ENCODE peak calls at places on chromosomes 16 and 17, in eight cellular contexts. One of them, this sample, is unnamed.

GRCh38 chr17:28530926-28531325 is 21.5 kb downstream of the UNC119 start:
- DNase-seq in fibroblast of the aortic adventitia: no peak
- DNase-seq in CD4-positive, CD25-positive, alpha-beta regulatory T cell: no peak
- DNase-seq in Panc1: no peak
- DNase-seq in prostate gland: no peak
- DNase-seq in body of pancreas: no peak
- DNase-seq in ovary: no peak
- DNase-seq in psoas muscle: no peak
- DNase-seq in this sample: no peak

GRCh38 chr17:15657868-15658775 is 26.0 kb downstream of the TRIM16 start:
- DNase-seq in prostate gland: no peak
- DNase-seq in psoas muscle: no peak
- DNase-seq in Panc1: no peak
- DNase-seq in CD4-positive, CD25-positive, alpha-beta regulatory T cell: no peak
- DNase-seq in fibroblast of the aortic adventitia: no peak
- DNase-seq in ovary: no peak
- DNase-seq in body of pancreas: no peak
- DNase-seq in this sample: no peak

GRCh38 chr16:19132898-19133297 is 19.1 kb downstream of the ITPRIPL2 start:
- DNase-seq in fibroblast of the aortic adventitia: no peak
- DNase-seq in psoas muscle: no peak
- DNase-seq in ovary: no peak
- DNase-seq in prostate gland: no peak
- DNase-seq in Panc1: no peak
- DNase-seq in CD4-positive, CD25-positive, alpha-beta regulatory T cell: no peak
- DNase-seq in body of pancreas: no peak
- DNase-seq in this sample: no peak

GRCh38 chr16:85046957-85047866 is 19.6 kb downstream of the KIAA0513 start:
- DNase-seq in CD4-positive, CD25-positive, alpha-beta regulatory T cell: no peak
- DNase-seq in prostate gland: peak
- DNase-seq in fibroblast of the aortic adventitia: no peak
- DNase-seq in Panc1: no peak
- DNase-seq in psoas muscle: no peak
- DNase-seq in ovary: no peak
- DNase-seq in body of pancreas: peak
- DNase-seq in this sample: no peak

GRCh38 chr17:45334231-45334630 is 17.4 kb upstream of the MAP3K14 start:
- DNase-seq in ovary: peak
- DNase-seq in Panc1: no peak
- DNase-seq in body of pancreas: no peak
- DNase-seq in fibroblast of the aortic adventitia: no peak
- DNase-seq in CD4-positive, CD25-positive, alpha-beta regulatory T cell: no peak
- DNase-seq in prostate gland: no peak
- DNase-seq in psoas muscle: no peak
- DNase-seq in this sample: no peak

GRCh38 chr17:78358538-78359215 is 1.2 kb downstream of the SOCS3 start:
- DNase-seq in psoas muscle: no peak
- DNase-seq in prostate gland: no peak
- DNase-seq in body of pancreas: peak
- DNase-seq in Panc1: no peak
- DNase-seq in fibroblast of the aortic adventitia: peak
- DNase-seq in ovary: no peak
- DNase-seq in CD4-positive, CD25-positive, alpha-beta regulatory T cell: no peak
- DNase-seq in this sample: no peak

GRCh38 chr17:4800462-4801185 is 1.5 kb downstream of the C17orf114 start:
- DNase-seq in prostate gland: no peak
- DNase-seq in fibroblast of the aortic adventitia: no peak
- DNase-seq in psoas muscle: no peak
- DNase-seq in body of pancreas: no peak
- DNase-seq in ovary: no peak
- DNase-seq in CD4-positive, CD25-positive, alpha-beta regulatory T cell: no peak
- DNase-seq in Panc1: no peak
- DNase-seq in this sample: no peak

GRCh38 chr16:27326738-27327585 is 13.2 kb downstream of the IL4R start:
- DNase-seq in ovary: peak
- DNase-seq in prostate gland: peak
- DNase-seq in body of pancreas: peak
- DNase-seq in CD4-positive, CD25-positive, alpha-beta regulatory T cell: no peak
- DNase-seq in psoas muscle: peak
- DNase-seq in fibroblast of the aortic adventitia: peak
- DNase-seq in Panc1: no peak
- DNase-seq in this sample: peak

GRCh38 chr17:54662978-54663876 is 237.4 kb upstream of the TOM1L1 start:
- DNase-seq in ovary: no peak
- DNase-seq in Panc1: no peak
- DNase-seq in CD4-positive, CD25-positive, alpha-beta regulatory T cell: no peak
- DNase-seq in fibroblast of the aortic adventitia: no peak
- DNase-seq in psoas muscle: no peak
- DNase-seq in body of pancreas: no peak
- DNase-seq in prostate gland: no peak
- DNase-seq in this sample: no peak

GRCh38 chr16:55832425-55832787 is 490 bp downstream of the CES1 start:
- DNase-seq in Panc1: no peak
- DNase-seq in body of pancreas: no peak
- DNase-seq in prostate gland: no peak
- DNase-seq in psoas muscle: no peak
- DNase-seq in CD4-positive, CD25-positive, alpha-beta regulatory T cell: no peak
- DNase-seq in ovary: no peak
- DNase-seq in fibroblast of the aortic adventitia: no peak
- DNase-seq in this sample: no peak

GRCh38 chr17:57956311-57957119 is 1.3 kb upstream of the CUEDC1 start:
- DNase-seq in fibroblast of the aortic adventitia: no peak
- DNase-seq in ovary: no peak
- DNase-seq in psoas muscle: no peak
- DNase-seq in Panc1: no peak
- DNase-seq in CD4-positive, CD25-positive, alpha-beta regulatory T cell: no peak
- DNase-seq in prostate gland: no peak
- DNase-seq in body of pancreas: peak
- DNase-seq in this sample: no peak

GRCh38 chr17:28394717-28395116 is 11.3 kb downstream of the SLC46A1 start:
- DNase-seq in prostate gland: no peak
- DNase-seq in fibroblast of the aortic adventitia: peak
- DNase-seq in CD4-positive, CD25-positive, alpha-beta regulatory T cell: no peak
- DNase-seq in body of pancreas: no peak
- DNase-seq in Panc1: no peak
- DNase-seq in ovary: no peak
- DNase-seq in psoas muscle: no peak
- DNase-seq in this sample: peak

GRCh38 chr16:65817066-65817465 is 549.4 kb upstream of the CDH5 start:
- DNase-seq in prostate gland: no peak
- DNase-seq in ovary: no peak
- DNase-seq in CD4-positive, CD25-positive, alpha-beta regulatory T cell: no peak
- DNase-seq in body of pancreas: no peak
- DNase-seq in psoas muscle: no peak
- DNase-seq in Panc1: no peak
- DNase-seq in fibroblast of the aortic adventitia: no peak
- DNase-seq in this sample: no peak

GRCh38 chr16:4840984-4841383 is 6.1 kb downstream of the GLYR1 start:
- DNase-seq in fibroblast of the aortic adventitia: no peak
- DNase-seq in Panc1: no peak
- DNase-seq in prostate gland: no peak
- DNase-seq in body of pancreas: no peak
- DNase-seq in CD4-positive, CD25-positive, alpha-beta regulatory T cell: no peak
- DNase-seq in psoas muscle: no peak
- DNase-seq in ovary: no peak
- DNase-seq in this sample: no peak

GRCh38 chr16:11613381-11614303 is 26.9 kb upstream of the LITAF start:
- DNase-seq in body of pancreas: no peak
- DNase-seq in psoas muscle: no peak
- DNase-seq in ovary: no peak
- DNase-seq in Panc1: no peak
- DNase-seq in CD4-positive, CD25-positive, alpha-beta regulatory T cell: no peak
- DNase-seq in fibroblast of the aortic adventitia: no peak
- DNase-seq in prostate gland: no peak
- DNase-seq in this sample: no peak

GRCh38 chr17:21096874-21097273 is 29.9 kb upstream of the DHRS7B start:
- DNase-seq in Panc1: no peak
- DNase-seq in body of pancreas: no peak
- DNase-seq in CD4-positive, CD25-positive, alpha-beta regulatory T cell: no peak
- DNase-seq in psoas muscle: no peak
- DNase-seq in fibroblast of the aortic adventitia: no peak
- DNase-seq in prostate gland: no peak
- DNase-seq in ovary: no peak
- DNase-seq in this sample: no peak

GRCh38 chr16:75319513-75320401 is 68.3 kb upstream of the BCAR1 start:
- DNase-seq in CD4-positive, CD25-positive, alpha-beta regulatory T cell: no peak
- DNase-seq in Panc1: no peak
- DNase-seq in psoas muscle: no peak
- DNase-seq in fibroblast of the aortic adventitia: peak
- DNase-seq in body of pancreas: no peak
- DNase-seq in ovary: no peak
- DNase-seq in prostate gland: no peak
- DNase-seq in this sample: peak

GRCh38 chr17:11627301-11627700 is 29.0 kb downstream of the DNAH9 start:
- DNase-seq in Panc1: no peak
- DNase-seq in prostate gland: no peak
- DNase-seq in psoas muscle: no peak
- DNase-seq in fibroblast of the aortic adventitia: no peak
- DNase-seq in body of pancreas: no peak
- DNase-seq in ovary: no peak
- DNase-seq in CD4-positive, CD25-positive, alpha-beta regulatory T cell: no peak
- DNase-seq in this sample: no peak

GRCh38 chr17:12790806-12791148 is 1.5 kb downstream of the ARHGAP44 start:
- DNase-seq in body of pancreas: no peak
- DNase-seq in ovary: no peak
- DNase-seq in CD4-positive, CD25-positive, alpha-beta regulatory T cell: no peak
- DNase-seq in prostate gland: no peak
- DNase-seq in Panc1: no peak
- DNase-seq in fibroblast of the aortic adventitia: no peak
- DNase-seq in psoas muscle: no peak
- DNase-seq in this sample: no peak

GRCh38 chr17:79991924-79992656 is 43.6 kb downstream of the TBC1D16 start:
- DNase-seq in body of pancreas: peak
- DNase-seq in Panc1: no peak
- DNase-seq in CD4-positive, CD25-positive, alpha-beta regulatory T cell: no peak
- DNase-seq in prostate gland: peak
- DNase-seq in psoas muscle: no peak
- DNase-seq in ovary: peak
- DNase-seq in fibroblast of the aortic adventitia: no peak
- DNase-seq in this sample: no peak

GRCh38 chr16:27427538-27427937 is 25.6 kb downstream of the IL21R start:
- DNase-seq in psoas muscle: no peak
- DNase-seq in ovary: no peak
- DNase-seq in Panc1: no peak
- DNase-seq in body of pancreas: no peak
- DNase-seq in CD4-positive, CD25-positive, alpha-beta regulatory T cell: no peak
- DNase-seq in fibroblast of the aortic adventitia: no peak
- DNase-seq in prostate gland: no peak
- DNase-seq in this sample: no peak

DNA sequence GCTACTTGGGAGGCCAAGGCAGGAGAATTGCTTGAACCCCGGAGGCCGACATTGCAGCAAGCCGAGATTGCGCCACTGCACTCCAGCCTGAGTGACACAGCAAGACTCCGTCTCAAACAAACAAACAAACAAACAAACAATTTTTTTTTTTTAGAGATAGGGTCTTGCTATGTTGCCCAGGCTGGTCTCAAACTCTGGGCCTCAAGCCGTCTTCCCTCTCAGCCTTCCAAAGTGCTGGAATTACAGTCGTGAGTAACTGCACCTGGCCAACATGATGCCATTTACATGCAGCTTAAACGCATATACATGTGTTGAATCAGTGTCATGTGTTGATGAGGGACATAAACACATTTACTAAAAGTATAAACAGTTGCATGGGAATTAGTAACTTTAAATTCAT is 2.0 kb upstream of the SLFN5 start:
- DNase-seq in fibroblast of the aortic adventitia: no peak
- DNase-seq in prostate gland: no peak
- DNase-seq in ovary: no peak
- DNase-seq in psoas muscle: no peak
- DNase-seq in CD4-positive, CD25-positive, alpha-beta regulatory T cell: no peak
- DNase-seq in body of pancreas: no peak
- DNase-seq in Panc1: no peak
- DNase-seq in this sample: no peak
- H3K4me3 ChIP-seq in fibroblast of the aortic adventitia: no peak
- H3K4me3 ChIP-seq in prostate gland: no peak
- H3K4me3 ChIP-seq in ovary: no peak
- H3K4me3 ChIP-seq in psoas muscle: peak
- H3K4me3 ChIP-seq in CD4-positive, CD25-positive, alpha-beta regulatory T cell: peak
- H3K4me3 ChIP-seq in body of pancreas: no peak
- H3K4me3 ChIP-seq in Panc1: no peak
- H3K4me3 ChIP-seq in this sample: no peak

DNA sequence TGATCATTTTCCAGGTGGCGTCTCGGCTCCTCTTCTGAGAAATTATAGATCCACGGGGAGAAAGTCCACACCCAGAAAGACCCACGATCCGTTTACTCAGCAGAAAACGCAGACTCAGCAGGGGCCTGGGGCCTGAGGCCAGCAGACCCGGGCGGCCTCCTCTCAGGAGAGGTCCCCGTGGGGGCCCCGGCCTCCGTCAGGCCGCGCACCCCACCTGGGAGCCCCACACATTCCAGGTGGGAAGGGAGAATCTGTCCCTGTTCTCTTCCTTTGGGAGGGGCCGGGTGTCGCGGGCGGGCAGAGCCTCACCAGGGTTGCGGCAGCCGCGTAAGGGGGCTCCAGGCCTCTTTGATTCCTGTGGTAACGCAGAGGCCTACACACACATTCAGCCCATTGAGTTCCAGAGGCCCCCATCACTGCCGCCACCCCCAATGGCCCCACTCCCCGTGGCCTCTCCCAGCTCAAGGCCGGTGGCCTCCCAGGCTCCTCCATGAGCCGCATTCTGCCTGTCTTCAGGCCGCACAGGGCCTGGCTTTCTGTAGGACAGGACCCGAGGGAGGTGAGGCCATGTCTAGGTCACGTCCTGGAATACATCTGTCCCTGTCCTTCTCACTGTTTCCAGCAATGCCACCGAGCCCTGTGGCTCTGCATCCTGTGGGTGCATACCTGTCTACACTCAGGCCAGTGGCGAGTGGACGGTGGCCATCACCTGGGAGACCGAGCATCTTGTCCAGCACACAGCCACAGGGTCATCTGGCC is 1.6 kb upstream of the IGFALS start:
- DNase-seq in CD4-positive, CD25-positive, alpha-beta regulatory T cell: no peak
- DNase-seq in ovary: no peak
- DNase-seq in fibroblast of the aortic adventitia: no peak
- DNase-seq in psoas muscle: no peak
- DNase-seq in Panc1: no peak
- DNase-seq in body of pancreas: no peak
- DNase-seq in prostate gland: peak
- DNase-seq in this sample: no peak
- H3K4me3 ChIP-seq in CD4-positive, CD25-positive, alpha-beta regulatory T cell: no peak
- H3K4me3 ChIP-seq in ovary: no peak
- H3K4me3 ChIP-seq in fibroblast of the aortic adventitia: no peak
- H3K4me3 ChIP-seq in psoas muscle: no peak
- H3K4me3 ChIP-seq in Panc1: no peak
- H3K4me3 ChIP-seq in body of pancreas: no peak
- H3K4me3 ChIP-seq in prostate gland: no peak
- H3K4me3 ChIP-seq in this sample: no peak

GRCh38 chr17:76921340-76922036 is 53.3 kb downstream of the MGAT5B start:
- DNase-seq in Panc1: no peak
- DNase-seq in CD4-positive, CD25-positive, alpha-beta regulatory T cell: no peak
- DNase-seq in prostate gland: no peak
- DNase-seq in body of pancreas: no peak
- DNase-seq in ovary: no peak
- DNase-seq in fibroblast of the aortic adventitia: no peak
- DNase-seq in psoas muscle: no peak
- DNase-seq in this sample: no peak
- H3K4me3 ChIP-seq in Panc1: no peak
- H3K4me3 ChIP-seq in CD4-positive, CD25-positive, alpha-beta regulatory T cell: no peak
- H3K4me3 ChIP-seq in prostate gland: no peak
- H3K4me3 ChIP-seq in body of pancreas: no peak
- H3K4me3 ChIP-seq in ovary: no peak
- H3K4me3 ChIP-seq in fibroblast of the aortic adventitia: no peak
- H3K4me3 ChIP-seq in psoas muscle: no peak
- H3K4me3 ChIP-seq in this sample: no peak

GRCh38 chr17:66584927-66585326 is 250.0 kb upstream of the CACNG5 start:
- DNase-seq in CD4-positive, CD25-positive, alpha-beta regulatory T cell: no peak
- DNase-seq in fibroblast of the aortic adventitia: no peak
- DNase-seq in ovary: no peak
- DNase-seq in body of pancreas: no peak
- DNase-seq in prostate gland: no peak
- DNase-seq in psoas muscle: no peak
- DNase-seq in Panc1: no peak
- DNase-seq in this sample: no peak
- H3K4me3 ChIP-seq in CD4-positive, CD25-positive, alpha-beta regulatory T cell: no peak
- H3K4me3 ChIP-seq in fibroblast of the aortic adventitia: no peak
- H3K4me3 ChIP-seq in ovary: no peak
- H3K4me3 ChIP-seq in body of pancreas: no peak
- H3K4me3 ChIP-seq in prostate gland: no peak
- H3K4me3 ChIP-seq in psoas muscle: no peak
- H3K4me3 ChIP-seq in Panc1: no peak
- H3K4me3 ChIP-seq in this sample: no peak